ENCODE peak calls at places on chromosomes 5 and 9, in nine cellular contexts. W, U, H, T, M, F, S, D and C are unnamed samples.

GRCh38 chr9:89448821-89449220 is 49.1 kb downstream of the SEMA4D start:
- DNase-seq in W (no peak), U (no peak), H (no peak), T (peak), M (peak), F (no peak), S (no peak), D (no peak), C (no peak)

GRCh38 chr5:76500633-76501393 is 97.7 kb downstream of the IQGAP2 start:
- DNase-seq in W (no peak), U (peak), H (no peak), T (no peak), M (no peak), F (no peak), S (no peak), D (no peak), C (no peak)

GRCh38 chr5:56686337-56687198 is 128.8 kb upstream of the MAP3K1 start:
- DNase-seq in W (no peak), U (no peak), H (no peak), T (no peak), M (no peak), F (no peak), S (no peak), D (no peak), C (no peak)

GRCh38 chr9:14348241-14349140 is 34.5 kb upstream of the NFIB start:
- DNase-seq in W (no peak), U (no peak), H (peak), T (peak), M (no peak), F (no peak), S (peak), D (no peak), C (no peak)

GRCh38 chr9:35690447-35691324 is 961 bp upstream of the TPM2 start:
- DNase-seq in W (peak), U (no peak), H (peak), T (peak), M (peak), F (no peak), S (peak), D (no peak), C (peak)

GRCh38 chr5:28896949-28897348 is 1858.6 kb upstream of the CDH9 start:
- DNase-seq in W (no peak), U (peak), H (no peak), T (no peak), M (no peak), F (no peak), S (no peak), D (no peak), C (no peak)

GRCh38 chr9:73423891-73424290 is 272.2 kb downstream of the ANXA1 start:
- DNase-seq in W (no peak), U (no peak), H (no peak), T (no peak), M (no peak), F (no peak), S (no peak), D (no peak), C (no peak)

GRCh38 chr9:12933957-12934356 is 159.1 kb downstream of the LURAP1L start:
- DNase-seq in W (no peak), U (no peak), H (no peak), T (no peak), M (no peak), F (peak), S (no peak), D (no peak), C (no peak)

GRCh38 chr9:34796924-34797323 is 87.0 kb upstream of the CCL21 start:
- DNase-seq in W (no peak), U (no peak), H (no peak), T (no peak), M (no peak), F (no peak), S (no peak), D (no peak), C (no peak)

GRCh38 chr9:114880276-114880891 is 50.0 kb downstream of the TNFSF8 start:
- DNase-seq in W (no peak), U (no peak), H (no peak), T (no peak), M (no peak), F (no peak), S (no peak), D (no peak), C (no peak)

GRCh38 chr9:103899836-103900235 is 194.3 kb upstream of the SMC2 start:
- DNase-seq in W (no peak), U (no peak), H (no peak), T (no peak), M (no peak), F (no peak), S (no peak), D (no peak), C (no peak)

GRCh38 chr9:11457809-11458785 is 845.3 kb upstream of the PTPRD start:
- DNase-seq in W (no peak), U (no peak), H (no peak), T (no peak), M (no peak), F (no peak), S (no peak), D (no peak), C (no peak)

GRCh38 chr9:8694983-8695588 is 895.5 kb upstream of the DMAC1 start:
- DNase-seq in W (no peak), U (no peak), H (no peak), T (no peak), M (no peak), F (no peak), S (no peak), D (no peak), C (no peak)

GRCh38 chr9:5858833-5859232 is 25.9 kb upstream of the ERMP1 start:
- DNase-seq in W (no peak), U (no peak), H (no peak), T (no peak), M (no peak), F (no peak), S (no peak), D (no peak), C (no peak)
- H3K4me3 ChIP-seq in W (no peak), U (no peak), H (no peak), T (no peak), M (no peak), F (no peak), S (no peak), D (no peak), C (no peak)

GRCh38 chr5:39203951-39204350 is 15.4 kb downstream of the FYB1 start:
- DNase-seq in W (no peak), U (no peak), H (no peak), T (no peak), M (no peak), F (no peak), S (no peak), D (no peak), C (no peak)

GRCh38 chr5:39203291-39203922 is 16.0 kb downstream of the FYB1 start:
- DNase-seq in W (no peak), U (no peak), H (no peak), T (no peak), M (no peak), F (no peak), S (no peak), D (no peak), C (no peak)

GRCh38 chr5:39201160-39201794 is 18.1 kb downstream of the FYB1 start:
- DNase-seq in W (no peak), U (no peak), H (no peak), T (no peak), M (no peak), F (no peak), S (no peak), D (no peak), C (no peak)

GRCh38 chr5:39201795-39202593 is 17.4 kb downstream of the FYB1 start:
- DNase-seq in W (no peak), U (no peak), H (no peak), T (no peak), M (no peak), F (no peak), S (no peak), D (no peak), C (no peak)

GRCh38 chr5:39202594-39203290 is 16.6 kb downstream of the FYB1 start:
- DNase-seq in W (no peak), U (no peak), H (no peak), T (no peak), M (no peak), F (no peak), S (no peak), D (no peak), C (no peak)
- H3K4me3 ChIP-seq in W (no peak), U (no peak), H (no peak), T (no peak), M (no peak), F (no peak), S (no peak), D (no peak), C (no peak)

GRCh38 chr5:87211676-87212075 is 56.0 kb upstream of the RASA1 start:
- DNase-seq in W (no peak), U (no peak), H (no peak), T (no peak), M (no peak), F (no peak), S (no peak), D (no peak), C (no peak)

GRCh38 chr5:87210743-87211142 is 56.9 kb upstream of the RASA1 start:
- DNase-seq in W (no peak), U (no peak), H (no peak), T (no peak), M (no peak), F (peak), S (peak), D (no peak), C (no peak)

DNA sequence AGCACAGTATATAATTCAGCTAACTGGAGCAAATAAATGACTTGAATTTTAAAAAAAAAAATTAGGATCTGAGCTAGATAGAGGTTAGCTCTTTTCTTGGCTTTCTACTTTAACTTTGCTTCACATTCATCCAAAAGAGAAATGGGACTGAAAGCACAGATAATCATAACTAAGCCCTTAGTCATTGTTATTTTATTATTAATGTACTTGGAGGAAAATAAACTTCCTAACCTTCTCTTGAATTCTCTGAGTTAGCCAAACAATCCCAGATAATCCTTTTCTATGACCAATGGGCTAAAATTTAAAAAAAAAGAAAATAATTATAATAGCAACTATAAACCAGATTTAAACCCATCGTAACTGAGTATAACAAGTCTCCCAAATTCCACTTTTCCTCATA is 57.6 kb upstream of the RASA1 start:
- DNase-seq in W (no peak), U (no peak), H (no peak), T (no peak), M (no peak), F (no peak), S (no peak), D (no peak), C (no peak)
- H3K4me3 ChIP-seq in W (no peak), U (no peak), H (no peak), T (no peak), M (no peak), F (no peak), S (no peak), D (no peak), C (no peak)

GRCh38 chr5:173274771-173275170 is 39.8 kb upstream of the NKX2-5 start:
- DNase-seq in W (no peak), U (no peak), H (no peak), T (no peak), M (no peak), F (no peak), S (no peak), D (no peak), C (no peak)

GRCh38 chr5:173265433-173265832 is 30.4 kb upstream of the NKX2-5 start:
- DNase-seq in W (no peak), U (no peak), H (no peak), T (no peak), M (no peak), F (no peak), S (no peak), D (no peak), C (no peak)

GRCh38 chr5:173268750-173269580 is 34.0 kb upstream of the NKX2-5 start:
- DNase-seq in W (no peak), U (no peak), H (no peak), T (no peak), M (no peak), F (no peak), S (no peak), D (no peak), C (no peak)

DNA sequence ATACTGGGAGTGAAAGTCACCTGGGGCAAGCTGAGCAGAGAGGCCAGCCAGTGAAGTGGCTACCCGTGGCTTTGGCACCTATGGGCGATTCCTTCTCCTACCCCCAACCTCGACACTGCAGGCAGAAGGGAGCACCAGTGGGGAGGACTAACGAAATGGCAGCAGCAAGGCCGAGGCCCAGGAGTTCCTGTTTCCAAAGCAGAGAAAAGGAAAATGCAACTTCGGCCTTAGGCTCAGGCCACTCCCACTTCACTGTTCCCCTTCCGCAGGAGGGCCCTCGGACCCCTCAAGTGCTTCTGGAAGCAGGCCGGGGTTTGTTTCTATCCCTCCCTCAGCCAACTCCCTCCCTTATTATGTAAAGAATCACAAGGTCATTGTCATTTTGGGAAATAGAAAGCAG is 36.4 kb upstream of the NKX2-5 start:
- DNase-seq in W (no peak), U (no peak), H (no peak), T (no peak), M (no peak), F (no peak), S (no peak), D (no peak), C (no peak)
- H3K4me3 ChIP-seq in W (no peak), U (no peak), H (no peak), T (no peak), M (no peak), F (no peak), S (no peak), D (no peak), C (no peak)

DNA sequence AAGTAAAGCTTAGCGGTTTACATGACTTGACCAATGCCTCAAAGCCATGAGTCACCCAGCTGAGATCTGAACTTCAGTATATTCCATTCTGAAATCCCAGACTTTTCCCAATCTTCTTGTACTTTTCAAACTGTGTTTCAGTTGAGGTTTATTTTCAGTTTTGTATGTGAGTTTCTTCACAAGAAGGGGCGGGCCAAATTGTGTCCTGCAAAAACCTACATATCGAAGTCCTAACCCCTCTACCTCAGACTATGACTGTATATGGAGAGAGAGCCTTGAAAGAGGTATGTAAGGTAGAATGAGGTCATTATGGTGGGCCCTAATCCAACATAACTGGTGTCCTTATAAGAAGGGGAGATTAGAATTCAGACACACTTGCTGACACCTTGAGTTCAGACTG is 665 bp upstream of the TLR4 start:
- DNase-seq in W (no peak), U (peak), H (no peak), T (no peak), M (no peak), F (no peak), S (no peak), D (no peak), C (no peak)
- H3K4me3 ChIP-seq in W (no peak), U (peak), H (peak), T (peak), M (peak), F (no peak), S (no peak), D (no peak), C (peak)

GRCh38 chr5:169649486-169649885 is 12.4 kb downstream of the DOCK2 start:
- DNase-seq in W (no peak), U (no peak), H (no peak), T (no peak), M (no peak), F (no peak), S (no peak), D (no peak), C (no peak)
- H3K4me3 ChIP-seq in W (no peak), U (no peak), H (no peak), T (no peak), M (no peak), F (no peak), S (no peak), D (no peak), C (no peak)

GRCh38 chr9:127223810-127224177 is 40.8 kb upstream of the GARNL3 start:
- DNase-seq in W (no peak), U (no peak), H (no peak), T (no peak), M (peak), F (no peak), S (no peak), D (no peak), C (no peak)
- H3K4me3 ChIP-seq in W (peak), U (peak), H (peak), T (no peak), M (peak), F (peak), S (no peak), D (peak), C (peak)

GRCh38 chr5:81779125-81779934 is 28.4 kb upstream of the SSBP2 start:
- DNase-seq in W (peak), U (peak), H (peak), T (peak), M (peak), F (no peak), S (peak), D (no peak), C (no peak)
- H3K4me3 ChIP-seq in W (no peak), U (peak), H (peak), T (peak), M (peak), F (no peak), S (no peak), D (peak), C (no peak)